ENCODE peak calls at places on chromosome 9, in four cellular contexts. C is WTC11; U is GM03348; K is CD8-positive, alpha-beta T cell. S is an unnamed sample.

GRCh38 chr9:34560574-34561229 is 28.8 kb downstream of the CNTFR start:
- DNase-seq in C (no peak), U (no peak), K (no peak), S (no peak)

GRCh38 chr9:70000481-70000880 is 43.2 kb upstream of the MAMDC2 start:
- DNase-seq in C (no peak), U (no peak), K (no peak), S (no peak)

GRCh38 chr9:37596504-37596903 is 4.1 kb upstream of the TOMM5 start:
- DNase-seq in C (no peak), U (no peak), K (no peak), S (no peak)

GRCh38 chr9:136527721-136528710 is 17.8 kb downstream of the NOTCH1 start:
- DNase-seq in C (no peak), U (peak), K (no peak), S (peak)

GRCh38 chr9:119968837-119969707 is 599.8 kb upstream of the BRINP1 start:
- DNase-seq in C (peak), U (peak), K (peak), S (peak)

GRCh38 chr9:76159288-76159926 is 234.8 kb downstream of the RFK start:
- DNase-seq in C (no peak), U (no peak), K (no peak), S (no peak)

GRCh38 chr9:122261469-122261881 is 3.2 kb downstream of the RBM18 start:
- DNase-seq in C (no peak), U (peak), K (no peak), S (peak)

GRCh38 chr9:28001096-28001495 is 427.8 kb upstream of the C9orf72 start:
- DNase-seq in C (no peak), U (no peak), K (no peak), S (no peak)

GRCh38 chr9:123343428-123344272 is 12.3 kb upstream of the CRB2 start:
- DNase-seq in C (no peak), U (peak), K (no peak), S (no peak)

GRCh38 chr9:121226186-121226585 is 24.5 kb upstream of the RAB14 start:
- DNase-seq in C (no peak), U (peak), K (no peak), S (peak)

GRCh38 chr9:107322643-107323042 is 39.6 kb downstream of the RAD23B start:
- DNase-seq in C (no peak), U (no peak), K (no peak), S (no peak)

GRCh38 chr9:135087489-135087791 is at the start of gene OLFM1:
- DNase-seq in C (peak), U (peak), K (no peak), S (peak)

GRCh38 chr9:98280574-98280973 is 25.1 kb upstream of the TBC1D2 start:
- DNase-seq in C (no peak), U (no peak), K (no peak), S (no peak)

GRCh38 chr9:85038061-85038460 is 368.5 kb downstream of the NTRK2 start:
- DNase-seq in C (no peak), U (no peak), K (no peak), S (no peak)

GRCh38 chr9:129193655-129194054 is 15.6 kb upstream of the IER5L start:
- DNase-seq in C (no peak), U (no peak), K (no peak), S (no peak)